ENCODE peak calls at places on chromosome 2, in five cellular contexts. One of them, this sample, is unnamed.

GRCh38 chr2:234754126-234754525 is 197.7 kb upstream of the SH3BP4 start:
- DNase-seq in GM18507: no peak
- DNase-seq in mucosa of descending colon: no peak
- DNase-seq in HEK293T: no peak
- DNase-seq in activated CD4-positive, CD25-positive, alpha-beta regulatory T cell treated with anti-CD3 and anti-CD28 coated beads, Interleukin-2, amount 50 U/mL, for 72 hours: no peak
- DNase-seq in this sample: no peak

GRCh38 chr2:479031-479430 is 191.1 kb upstream of the ALKAL2 start:
- DNase-seq in GM18507: no peak
- DNase-seq in mucosa of descending colon: no peak
- DNase-seq in HEK293T: no peak
- DNase-seq in activated CD4-positive, CD25-positive, alpha-beta regulatory T cell treated with anti-CD3 and anti-CD28 coated beads, Interleukin-2, amount 50 U/mL, for 72 hours: no peak
- DNase-seq in this sample: no peak

GRCh38 chr2:72837171-72837570 is 11.3 kb upstream of the EXOC6B start:
- DNase-seq in GM18507: no peak
- DNase-seq in mucosa of descending colon: no peak
- DNase-seq in HEK293T: no peak
- DNase-seq in activated CD4-positive, CD25-positive, alpha-beta regulatory T cell treated with anti-CD3 and anti-CD28 coated beads, Interleukin-2, amount 50 U/mL, for 72 hours: no peak
- DNase-seq in this sample: no peak

GRCh38 chr2:229616433-229616832 is 97.9 kb downstream of the DNER start:
- DNase-seq in GM18507: no peak
- DNase-seq in mucosa of descending colon: no peak
- DNase-seq in HEK293T: no peak
- DNase-seq in activated CD4-positive, CD25-positive, alpha-beta regulatory T cell treated with anti-CD3 and anti-CD28 coated beads, Interleukin-2, amount 50 U/mL, for 72 hours: no peak
- DNase-seq in this sample: no peak

GRCh38 chr2:20596973-20597867 is 53.7 kb downstream of the HS1BP3 start:
- DNase-seq in GM18507: no peak
- DNase-seq in mucosa of descending colon: peak; percentile 34
- DNase-seq in HEK293T: no peak
- DNase-seq in activated CD4-positive, CD25-positive, alpha-beta regulatory T cell treated with anti-CD3 and anti-CD28 coated beads, Interleukin-2, amount 50 U/mL, for 72 hours: no peak
- DNase-seq in this sample: no peak

GRCh38 chr2:393711-394696 is 106.1 kb upstream of the ALKAL2 start:
- DNase-seq in GM18507: no peak
- DNase-seq in mucosa of descending colon: peak; percentile 36
- DNase-seq in HEK293T: no peak
- DNase-seq in activated CD4-positive, CD25-positive, alpha-beta regulatory T cell treated with anti-CD3 and anti-CD28 coated beads, Interleukin-2, amount 50 U/mL, for 72 hours: peak; percentile 54
- DNase-seq in this sample: peak; percentile 31

GRCh38 chr2:169528271-169528701 is 18.8 kb downstream of the KLHL41 start:
- DNase-seq in GM18507: peak; percentile 11
- DNase-seq in mucosa of descending colon: peak; percentile 55
- DNase-seq in HEK293T: peak; percentile 72
- DNase-seq in activated CD4-positive, CD25-positive, alpha-beta regulatory T cell treated with anti-CD3 and anti-CD28 coated beads, Interleukin-2, amount 50 U/mL, for 72 hours: peak; percentile 77
- DNase-seq in this sample: peak; percentile 82

GRCh38 chr2:5392658-5393057 is 299.5 kb upstream of the SOX11 start:
- DNase-seq in GM18507: no peak
- DNase-seq in mucosa of descending colon: no peak
- DNase-seq in HEK293T: no peak
- DNase-seq in activated CD4-positive, CD25-positive, alpha-beta regulatory T cell treated with anti-CD3 and anti-CD28 coated beads, Interleukin-2, amount 50 U/mL, for 72 hours: no peak
- DNase-seq in this sample: no peak

GRCh38 chr2:15432642-15433261 is 128.4 kb downstream of the NBAS start:
- DNase-seq in GM18507: no peak
- DNase-seq in mucosa of descending colon: no peak
- DNase-seq in HEK293T: no peak
- DNase-seq in activated CD4-positive, CD25-positive, alpha-beta regulatory T cell treated with anti-CD3 and anti-CD28 coated beads, Interleukin-2, amount 50 U/mL, for 72 hours: no peak
- DNase-seq in this sample: no peak

GRCh38 chr2:66057844-66058243 is 377.1 kb upstream of the MEIS1 start:
- DNase-seq in GM18507: no peak
- DNase-seq in mucosa of descending colon: no peak
- DNase-seq in HEK293T: no peak
- DNase-seq in activated CD4-positive, CD25-positive, alpha-beta regulatory T cell treated with anti-CD3 and anti-CD28 coated beads, Interleukin-2, amount 50 U/mL, for 72 hours: no peak
- DNase-seq in this sample: no peak

GRCh38 chr2:177315303-177315887 is 50.9 kb upstream of the NFE2L2 start:
- DNase-seq in GM18507: no peak
- DNase-seq in mucosa of descending colon: no peak
- DNase-seq in HEK293T: no peak
- DNase-seq in activated CD4-positive, CD25-positive, alpha-beta regulatory T cell treated with anti-CD3 and anti-CD28 coated beads, Interleukin-2, amount 50 U/mL, for 72 hours: no peak
- DNase-seq in this sample: no peak

GRCh38 chr2:101515512-101515911 is 40.6 kb upstream of the RFX8 start:
- DNase-seq in GM18507: no peak
- DNase-seq in mucosa of descending colon: no peak
- DNase-seq in HEK293T: no peak
- DNase-seq in activated CD4-positive, CD25-positive, alpha-beta regulatory T cell treated with anti-CD3 and anti-CD28 coated beads, Interleukin-2, amount 50 U/mL, for 72 hours: no peak
- DNase-seq in this sample: no peak

GRCh38 chr2:188798159-188798558 is 176.0 kb upstream of the COL3A1 start:
- DNase-seq in GM18507: no peak
- DNase-seq in mucosa of descending colon: no peak
- DNase-seq in HEK293T: no peak
- DNase-seq in activated CD4-positive, CD25-positive, alpha-beta regulatory T cell treated with anti-CD3 and anti-CD28 coated beads, Interleukin-2, amount 50 U/mL, for 72 hours: no peak
- DNase-seq in this sample: no peak

GRCh38 chr2:102144128-102144527 is 1.6 kb downstream of the IL1R1 start:
- DNase-seq in GM18507: no peak
- DNase-seq in mucosa of descending colon: no peak
- DNase-seq in HEK293T: no peak
- DNase-seq in activated CD4-positive, CD25-positive, alpha-beta regulatory T cell treated with anti-CD3 and anti-CD28 coated beads, Interleukin-2, amount 50 U/mL, for 72 hours: no peak
- DNase-seq in this sample: no peak

GRCh38 chr2:237269121-237269875 is 144.7 kb downstream of the COL6A3 start:
- DNase-seq in GM18507: no peak
- DNase-seq in mucosa of descending colon: no peak
- DNase-seq in HEK293T: no peak
- DNase-seq in activated CD4-positive, CD25-positive, alpha-beta regulatory T cell treated with anti-CD3 and anti-CD28 coated beads, Interleukin-2, amount 50 U/mL, for 72 hours: no peak
- DNase-seq in this sample: no peak

GRCh38 chr2:171847627-171848026 is 46.4 kb downstream of the SLC25A12 start:
- DNase-seq in GM18507: no peak
- DNase-seq in mucosa of descending colon: no peak
- DNase-seq in HEK293T: no peak
- DNase-seq in activated CD4-positive, CD25-positive, alpha-beta regulatory T cell treated with anti-CD3 and anti-CD28 coated beads, Interleukin-2, amount 50 U/mL, for 72 hours: no peak
- DNase-seq in this sample: no peak

GRCh38 chr2:224163573-224164307 is 124.7 kb upstream of the SERPINE2 start:
- DNase-seq in GM18507: no peak
- DNase-seq in mucosa of descending colon: no peak
- DNase-seq in HEK293T: no peak
- DNase-seq in activated CD4-positive, CD25-positive, alpha-beta regulatory T cell treated with anti-CD3 and anti-CD28 coated beads, Interleukin-2, amount 50 U/mL, for 72 hours: no peak
- DNase-seq in this sample: no peak

GRCh38 chr2:46988733-46989481 is 73.3 kb upstream of the MCFD2 start:
- DNase-seq in GM18507: no peak
- DNase-seq in mucosa of descending colon: no peak
- DNase-seq in HEK293T: no peak
- DNase-seq in activated CD4-positive, CD25-positive, alpha-beta regulatory T cell treated with anti-CD3 and anti-CD28 coated beads, Interleukin-2, amount 50 U/mL, for 72 hours: no peak
- DNase-seq in this sample: no peak

GRCh38 chr2:54601339-54601738 is 122.1 kb upstream of the EML6 start:
- DNase-seq in GM18507: no peak
- DNase-seq in mucosa of descending colon: no peak
- DNase-seq in HEK293T: no peak
- DNase-seq in activated CD4-positive, CD25-positive, alpha-beta regulatory T cell treated with anti-CD3 and anti-CD28 coated beads, Interleukin-2, amount 50 U/mL, for 72 hours: no peak
- DNase-seq in this sample: no peak

GRCh38 chr2:179447839-179448447 is 183.3 kb upstream of the SESTD1 start:
- DNase-seq in GM18507: no peak
- DNase-seq in mucosa of descending colon: no peak
- DNase-seq in HEK293T: no peak
- DNase-seq in activated CD4-positive, CD25-positive, alpha-beta regulatory T cell treated with anti-CD3 and anti-CD28 coated beads, Interleukin-2, amount 50 U/mL, for 72 hours: no peak
- DNase-seq in this sample: no peak

GRCh38 chr2:99451280-99451679 is 38.5 kb downstream of the REV1 start:
- DNase-seq in GM18507: no peak
- DNase-seq in mucosa of descending colon: no peak
- DNase-seq in HEK293T: peak; percentile 22
- DNase-seq in activated CD4-positive, CD25-positive, alpha-beta regulatory T cell treated with anti-CD3 and anti-CD28 coated beads, Interleukin-2, amount 50 U/mL, for 72 hours: no peak
- DNase-seq in this sample: no peak

GRCh38 chr2:1873343-1873742 is 129.0 kb upstream of the PXDN start:
- DNase-seq in GM18507: no peak
- DNase-seq in mucosa of descending colon: no peak
- DNase-seq in HEK293T: no peak
- DNase-seq in activated CD4-positive, CD25-positive, alpha-beta regulatory T cell treated with anti-CD3 and anti-CD28 coated beads, Interleukin-2, amount 50 U/mL, for 72 hours: no peak
- DNase-seq in this sample: no peak

GRCh38 chr2:178105566-178105965 is 6.7 kb upstream of the RBM45 start:
- DNase-seq in GM18507: no peak
- DNase-seq in mucosa of descending colon: peak; percentile 47
- DNase-seq in HEK293T: no peak
- DNase-seq in activated CD4-positive, CD25-positive, alpha-beta regulatory T cell treated with anti-CD3 and anti-CD28 coated beads, Interleukin-2, amount 50 U/mL, for 72 hours: no peak
- DNase-seq in this sample: no peak

GRCh38 chr2:239441261-239441701 is 40.5 kb upstream of the HDAC4 start:
- DNase-seq in GM18507: no peak
- DNase-seq in mucosa of descending colon: no peak
- DNase-seq in HEK293T: no peak
- DNase-seq in activated CD4-positive, CD25-positive, alpha-beta regulatory T cell treated with anti-CD3 and anti-CD28 coated beads, Interleukin-2, amount 50 U/mL, for 72 hours: no peak
- DNase-seq in this sample: peak; percentile 41

GRCh38 chr2:56519806-56520205 is 336.0 kb downstream of the CCDC85A start:
- DNase-seq in GM18507: no peak
- DNase-seq in mucosa of descending colon: no peak
- DNase-seq in HEK293T: no peak
- DNase-seq in activated CD4-positive, CD25-positive, alpha-beta regulatory T cell treated with anti-CD3 and anti-CD28 coated beads, Interleukin-2, amount 50 U/mL, for 72 hours: no peak
- DNase-seq in this sample: no peak

GRCh38 chr2:85409719-85410583 is at the start of gene CAPG:
- DNase-seq in GM18507: peak; percentile 62
- DNase-seq in mucosa of descending colon: peak; percentile 96
- DNase-seq in HEK293T: no peak
- DNase-seq in activated CD4-positive, CD25-positive, alpha-beta regulatory T cell treated with anti-CD3 and anti-CD28 coated beads, Interleukin-2, amount 50 U/mL, for 72 hours: no peak
- DNase-seq in this sample: no peak

GRCh38 chr2:152875832-152876669 is 157.6 kb downstream of the ARL6IP6 start:
- DNase-seq in GM18507: no peak
- DNase-seq in mucosa of descending colon: no peak
- DNase-seq in HEK293T: no peak
- DNase-seq in activated CD4-positive, CD25-positive, alpha-beta regulatory T cell treated with anti-CD3 and anti-CD28 coated beads, Interleukin-2, amount 50 U/mL, for 72 hours: no peak
- DNase-seq in this sample: no peak

GRCh38 chr2:160062283-160063005 is at the start of gene PLA2R1:
- DNase-seq in GM18507: no peak
- DNase-seq in mucosa of descending colon: peak; percentile 75
- DNase-seq in HEK293T: no peak
- DNase-seq in activated CD4-positive, CD25-positive, alpha-beta regulatory T cell treated with anti-CD3 and anti-CD28 coated beads, Interleukin-2, amount 50 U/mL, for 72 hours: peak; percentile 31
- DNase-seq in this sample: no peak

GRCh38 chr2:73004889-73005596 is 66.5 kb downstream of the SFXN5 start:
- DNase-seq in GM18507: no peak
- DNase-seq in mucosa of descending colon: no peak
- DNase-seq in HEK293T: no peak
- DNase-seq in activated CD4-positive, CD25-positive, alpha-beta regulatory T cell treated with anti-CD3 and anti-CD28 coated beads, Interleukin-2, amount 50 U/mL, for 72 hours: no peak
- DNase-seq in this sample: no peak

GRCh38 chr2:70541481-70542020 is 12.1 kb downstream of the TGFA start:
- DNase-seq in GM18507: no peak
- DNase-seq in mucosa of descending colon: no peak
- DNase-seq in HEK293T: peak; percentile 3
- DNase-seq in activated CD4-positive, CD25-positive, alpha-beta regulatory T cell treated with anti-CD3 and anti-CD28 coated beads, Interleukin-2, amount 50 U/mL, for 72 hours: no peak
- DNase-seq in this sample: no peak

GRCh38 chr2:229930656-229931055 is 8.4 kb downstream of the FBXO36 start:
- DNase-seq in GM18507: no peak
- DNase-seq in mucosa of descending colon: no peak
- DNase-seq in HEK293T: no peak
- DNase-seq in activated CD4-positive, CD25-positive, alpha-beta regulatory T cell treated with anti-CD3 and anti-CD28 coated beads, Interleukin-2, amount 50 U/mL, for 72 hours: no peak
- DNase-seq in this sample: no peak

This sample was measured in CD8-positive, alpha-beta T cell.